ENCODE peak calls at places on chromosomes 6 and 20, in four cellular contexts. M, O, C and N are unnamed samples.
A peak's percentile ranks its signal among the peaks of the same experiment; 100 is the strongest.

GRCh38 chr6:149080511-149080910 is 237.0 kb upstream of the TAB2 start:
- DNase-seq in M (no peak), O (no peak), C (no peak), N (no peak)

GRCh38 chr6:26198626-26199056 is 111.4 kb downstream of the HFE start:
- DNase-seq in M (no peak), O (no peak), C (no peak), N (no peak)

GRCh38 chr6:143964667-143965066 is 43.4 kb downstream of the PLAGL1 start:
- DNase-seq in M (no peak), O (no peak), C (no peak), N (no peak)

GRCh38 chr20:10603971-10604864 is 69.6 kb downstream of the JAG1 start:
- DNase-seq in M (peak; percentile 72), O (no peak), C (no peak), N (no peak)

GRCh38 chr6:12479885-12480284 is 189.7 kb downstream of the EDN1 start:
- DNase-seq in M (no peak), O (no peak), C (no peak), N (no peak)

GRCh38 chr6:119586250-119586882 is 236.8 kb upstream of the MAN1A1 start:
- DNase-seq in M (no peak), O (no peak), C (peak; percentile 45), N (no peak)

GRCh38 chr6:61953881-61954280 is 332.1 kb downstream of the KHDRBS2 start:
- DNase-seq in M (no peak), O (no peak), C (no peak), N (no peak)

GRCh38 chr20:23339986-23340385 is 10.6 kb upstream of the NXT1 start:
- DNase-seq in M (no peak), O (no peak), C (no peak), N (no peak)

GRCh38 chr6:33995046-33995872 is 150.6 kb downstream of the GRM4 start:
- DNase-seq in M (no peak), O (no peak), C (no peak), N (no peak)

GRCh38 chr6:69813508-69813907 is 16.7 kb upstream of the LMBRD1 start:
- DNase-seq in M (no peak), O (no peak), C (peak; percentile 42), N (no peak)

GRCh38 chr6:3368701-3369100 is 88.1 kb downstream of the SLC22A23 start:
- DNase-seq in M (no peak), O (no peak), C (no peak), N (no peak)

GRCh38 chr6:80197474-80197873 is 91.0 kb downstream of the BCKDHB start:
- DNase-seq in M (no peak), O (no peak), C (no peak), N (no peak)

GRCh38 chr6:28553384-28553985 is 27.8 kb downstream of the GPX5 start:
- DNase-seq in M (no peak), O (no peak), C (no peak), N (no peak)

GRCh38 chr20:62030834-62031434 is 34.7 kb downstream of the TAF4 start:
- DNase-seq in M (no peak), O (no peak), C (peak; percentile 74), N (no peak)

GRCh38 chr20:54364365-54364764 is 111.0 kb upstream of the DOK5 start:
- DNase-seq in M (no peak), O (no peak), C (no peak), N (no peak)

GRCh38 chr20:53623454-53624206 is 30.0 kb upstream of the ZNF217 start:
- DNase-seq in M (peak; percentile 82), O (peak; percentile 82), C (peak; percentile 79), N (no peak)

GRCh38 chr20:31915491-31916280 is 36.2 kb downstream of the PDRG1 start:
- DNase-seq in M (no peak), O (no peak), C (no peak), N (no peak)

GRCh38 chr6:147633191-147633590 is 124.7 kb downstream of the SAMD5 start:
- DNase-seq in M (no peak), O (no peak), C (no peak), N (no peak)

GRCh38 chr6:149846321-149846720 is 17.8 kb downstream of the LRP11 start:
- DNase-seq in M (peak; percentile 25), O (no peak), C (no peak), N (no peak)

GRCh38 chr6:40894962-40895799 is 143.8 kb downstream of the UNC5CL start:
- DNase-seq in M (peak; percentile 43), O (no peak), C (no peak), N (no peak)

GRCh38 chr6:164967102-164967501 is 342.3 kb downstream of the C6orf118 start:
- DNase-seq in M (peak; percentile 17), O (no peak), C (no peak), N (no peak)

GRCh38 chr6:155142902-155143609 is 120.8 kb upstream of the CLDN20 start:
- DNase-seq in M (no peak), O (no peak), C (peak; percentile 23), N (no peak)

GRCh38 chr6:170027111-170028043 is 263.5 kb downstream of the DLL1 start:
- DNase-seq in M (no peak), O (no peak), C (no peak), N (no peak)

GRCh38 chr6:11386726-11387125 is 150.8 kb upstream of the TMEM170B start:
- DNase-seq in M (no peak), O (no peak), C (no peak), N (no peak)

GRCh38 chr6:11388983-11389944 is 148.3 kb upstream of the TMEM170B start:
- DNase-seq in M (no peak), O (no peak), C (no peak), N (no peak)

GRCh38 chr6:11387702-11388101 is 149.8 kb upstream of the TMEM170B start:
- DNase-seq in M (no peak), O (no peak), C (no peak), N (no peak)

GRCh38 chr6:11384531-11385309 is 152.3 kb upstream of the NEDD9 start:
- DNase-seq in M (no peak), O (no peak), C (no peak), N (no peak)

GRCh38 chr6:11386323-11386722 is 151.2 kb upstream of the TMEM170B start:
- DNase-seq in M (no peak), O (no peak), C (peak; percentile 93), N (no peak)
- TF ChIP-seq CTCF in M (no peak), O (no peak), C (no peak), N (no peak)

GRCh38 chr6:37917568-37917967 is 98.0 kb downstream of the ZFAND3 start:
- DNase-seq in M (no peak), O (no peak), C (no peak), N (no peak)
- TF ChIP-seq CTCF in M (no peak), O (no peak), C (no peak), N (no peak)

GRCh38 chr6:117676577-117677218 is 1.4 kb downstream of the NUS1 start:
- DNase-seq in M (no peak), O (no peak), C (no peak), N (no peak)

GRCh38 chr6:117687006-117687405 is 11.7 kb downstream of the NUS1 start:
- DNase-seq in M (no peak), O (no peak), C (no peak), N (no peak)

GRCh38 chr6:117677553-117678131 is 2.4 kb downstream of the NUS1 start:
- DNase-seq in M (no peak), O (no peak), C (no peak), N (no peak)

GRCh38 chr6:117685359-117685758 is 10.1 kb downstream of the NUS1 start:
- DNase-seq in M (no peak), O (no peak), C (no peak), N (no peak)

DNA sequence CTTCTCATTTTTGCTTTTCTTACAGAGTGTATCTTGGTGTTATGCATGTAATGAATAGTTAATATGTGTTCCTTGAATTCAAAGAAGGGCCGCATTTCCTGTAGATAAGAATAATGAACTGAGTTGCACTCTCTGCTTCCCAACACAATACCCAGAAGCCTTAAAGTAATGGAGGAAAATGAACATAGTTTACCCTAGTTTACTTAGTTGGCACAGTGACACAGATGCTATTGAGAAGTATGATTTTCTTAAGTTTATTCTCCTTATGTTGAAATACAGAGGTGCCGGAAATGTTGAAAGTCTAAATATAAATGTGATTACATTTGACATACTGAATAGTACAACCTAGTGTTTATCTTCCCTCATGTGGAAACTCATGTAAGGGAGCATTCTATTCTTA is 6.1 kb downstream of the NUS1 start:
- DNase-seq in M (no peak), O (no peak), C (no peak), N (no peak)
- TF ChIP-seq CTCF in M (no peak), O (no peak), C (no peak), N (no peak)

DNA sequence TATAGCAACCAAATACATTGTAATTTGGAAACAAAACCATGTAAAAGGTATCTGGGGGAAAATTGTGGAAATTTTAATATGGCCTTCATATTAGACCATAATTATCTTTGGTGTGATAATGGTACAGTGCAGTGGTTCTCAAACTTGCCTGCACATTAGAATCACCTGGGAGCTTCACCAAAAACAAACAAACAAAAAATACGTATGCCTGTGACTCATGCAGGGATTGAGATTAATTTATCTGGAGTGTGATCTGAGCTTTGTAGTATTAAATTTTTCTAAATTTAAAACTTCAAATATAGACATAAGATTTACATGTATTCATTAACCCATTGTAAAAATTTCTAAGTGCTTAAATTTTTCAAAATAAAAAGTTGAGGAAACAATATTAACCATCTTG is 31.5 kb downstream of the ARHGAP18 start:
- DNase-seq in M (no peak), O (no peak), C (no peak), N (no peak)
- TF ChIP-seq CTCF in M (no peak), O (no peak), C (no peak), N (no peak)

DNA sequence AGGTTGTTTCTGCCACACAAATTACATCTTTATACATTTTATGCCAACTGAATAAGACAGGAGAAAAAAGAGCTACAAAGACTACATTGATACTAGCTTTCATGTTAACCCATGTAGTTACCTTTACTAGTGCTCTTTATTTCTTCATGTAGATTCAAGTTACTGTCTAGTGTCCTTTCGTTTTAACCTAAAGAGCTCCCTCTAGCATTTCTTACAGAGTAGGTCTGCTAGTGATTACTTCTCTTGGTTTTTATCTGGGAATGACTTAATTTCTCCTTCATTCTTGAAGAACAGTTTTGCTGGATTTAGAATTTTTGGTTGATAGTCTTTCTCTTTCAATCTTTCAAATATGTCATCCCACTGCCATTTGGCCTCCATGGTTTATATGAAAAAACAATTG is 21.2 kb upstream of the NOP56 start:
- DNase-seq in M (no peak), O (no peak), C (no peak), N (no peak)
- TF ChIP-seq CTCF in M (no peak), O (no peak), C (no peak), N (peak; percentile 19)

GRCh38 chr6:87900160-87900698 is 147.4 kb upstream of the SPACA1 start:
- DNase-seq in M (no peak), O (no peak), C (no peak), N (no peak)
- TF ChIP-seq CTCF in M (no peak), O (no peak), C (no peak), N (no peak)